ENCODE peak calls at places on chromosomes 1 and 21, in ten cellular contexts. A is tibial artery; G is IMR-90; E is left ventricle myocardium inferior; M is colonic mucosa; U is transverse colon; Y is CD4-positive, alpha-beta T cell; T is heart right ventricle; P is tibial nerve; R is gastrocnemius medialis. D is an unnamed sample.
A peak's percentile ranks its signal among the peaks of the same experiment; 100 is the strongest.

GRCh38 chr1:208207388-208208131 is 36.6 kb downstream of the PLXNA2 start:
- DNase-seq in A (peak; percentile 88), G (peak; percentile 94), E (peak; percentile 53), M (no peak), U (no peak), Y (no peak), T (peak; percentile 75), P (no peak), R (peak; percentile 29), D (no peak)

GRCh38 chr1:228689255-228689654 is 46.0 kb upstream of the RHOU start:
- DNase-seq in A (no peak), G (no peak), E (no peak), M (no peak), U (no peak), Y (no peak), T (no peak), P (no peak), R (no peak), D (no peak)

GRCh38 chr1:217138839-217139466 is 415.7 kb upstream of the ESRRG start:
- DNase-seq in A (no peak), G (no peak), E (no peak), M (no peak), U (no peak), Y (no peak), T (no peak), P (no peak), R (no peak), D (no peak)

GRCh38 chr21:43623588-43623987 is 35.7 kb downstream of the HSF2BP start:
- DNase-seq in A (no peak), G (no peak), E (no peak), M (no peak), U (no peak), Y (no peak), T (no peak), P (no peak), R (no peak), D (no peak)

GRCh38 chr1:44472614-44473262 is 67.7 kb downstream of the RNF220 start:
- DNase-seq in A (no peak), G (no peak), E (no peak), M (no peak), U (no peak), Y (no peak), T (no peak), P (no peak), R (no peak), D (no peak)

GRCh38 chr1:7454895-7455784 is 316.0 kb upstream of the VAMP3 start:
- DNase-seq in A (no peak), G (no peak), E (no peak), M (no peak), U (no peak), Y (no peak), T (no peak), P (no peak), R (peak; percentile 24), D (no peak)

GRCh38 chr21:45410151-45410864 is 5.3 kb downstream of the COL18A1 start:
- DNase-seq in A (peak; percentile 70), G (no peak), E (peak; percentile 33), M (no peak), U (no peak), Y (no peak), T (no peak), P (no peak), R (no peak), D (no peak)

GRCh38 chr21:46038871-46039397 is 57.4 kb downstream of the COL6A1 start:
- DNase-seq in A (peak; percentile 77), G (peak; percentile 83), E (peak; percentile 76), M (no peak), U (no peak), Y (no peak), T (peak; percentile 81), P (no peak), R (peak; percentile 31), D (no peak)

GRCh38 chr1:81803423-81804103 is 2.8 kb downstream of the ADGRL2 start:
- DNase-seq in A (no peak), G (peak; percentile 2), E (no peak), M (peak; percentile 29), U (no peak), Y (no peak), T (no peak), P (no peak), R (no peak), D (no peak)

GRCh38 chr1:224116131-224116530 is 2.2 kb downstream of the FBXO28 start:
- DNase-seq in A (no peak), G (peak; percentile 68), E (no peak), M (no peak), U (no peak), Y (no peak), T (no peak), P (no peak), R (no peak), D (no peak)

GRCh38 chr1:236603896-236604217 is 459 bp downstream of the HEATR1 start:
- DNase-seq in A (no peak), G (peak; percentile 49), E (no peak), M (peak; percentile 19), U (no peak), Y (peak; percentile 51), T (no peak), P (no peak), R (no peak), D (no peak)

GRCh38 chr1:203795382-203796222 is at the start of the genes ZBED6 and ZC3H11A:
- DNase-seq in A (peak; percentile 99), G (peak; percentile 98), E (peak; percentile 99), M (peak; percentile 99), U (peak; percentile 99), Y (peak; percentile 99), T (peak; percentile 99), P (peak; percentile 97), R (peak; percentile 99), D (peak; percentile 99)

GRCh38 chr1:55559802-55560201 is 344.6 kb upstream of the USP24 start:
- DNase-seq in A (no peak), G (no peak), E (no peak), M (no peak), U (no peak), Y (no peak), T (no peak), P (no peak), R (no peak), D (no peak)

GRCh38 chr21:40512590-40512989 is 334.4 kb downstream of the DSCAM start:
- DNase-seq in A (no peak), G (no peak), E (no peak), M (no peak), U (no peak), Y (no peak), T (no peak), P (no peak), R (no peak), D (no peak)

GRCh38 chr1:164515932-164516331 is 43.1 kb upstream of the PBX1 start:
- DNase-seq in A (no peak), G (no peak), E (no peak), M (no peak), U (peak; percentile 22), Y (no peak), T (peak; percentile 5), P (no peak), R (no peak), D (no peak)

GRCh38 chr1:164515221-164515620 is 43.8 kb upstream of the PBX1 start:
- DNase-seq in A (no peak), G (no peak), E (no peak), M (no peak), U (no peak), Y (no peak), T (no peak), P (no peak), R (peak; percentile 48), D (no peak)

GRCh38 chr1:164524810-164525209 is 34.2 kb upstream of the PBX1 start:
- DNase-seq in A (no peak), G (peak; percentile 4), E (no peak), M (no peak), U (no peak), Y (no peak), T (no peak), P (no peak), R (no peak), D (no peak)

GRCh38 chr1:164519426-164519825 is 39.6 kb upstream of the PBX1 start:
- DNase-seq in A (no peak), G (no peak), E (no peak), M (no peak), U (no peak), Y (no peak), T (no peak), P (no peak), R (no peak), D (no peak)

GRCh38 chr1:164518692-164519332 is 40.2 kb upstream of the PBX1 start:
- DNase-seq in A (no peak), G (no peak), E (no peak), M (no peak), U (no peak), Y (no peak), T (no peak), P (no peak), R (no peak), D (peak; percentile 50)
- TF ChIP-seq CTCF in A (no peak), G (no peak), E (no peak), M (no peak), U (no peak), Y (no peak), T (no peak), P (no peak), R (no peak), D (no peak)

DNA sequence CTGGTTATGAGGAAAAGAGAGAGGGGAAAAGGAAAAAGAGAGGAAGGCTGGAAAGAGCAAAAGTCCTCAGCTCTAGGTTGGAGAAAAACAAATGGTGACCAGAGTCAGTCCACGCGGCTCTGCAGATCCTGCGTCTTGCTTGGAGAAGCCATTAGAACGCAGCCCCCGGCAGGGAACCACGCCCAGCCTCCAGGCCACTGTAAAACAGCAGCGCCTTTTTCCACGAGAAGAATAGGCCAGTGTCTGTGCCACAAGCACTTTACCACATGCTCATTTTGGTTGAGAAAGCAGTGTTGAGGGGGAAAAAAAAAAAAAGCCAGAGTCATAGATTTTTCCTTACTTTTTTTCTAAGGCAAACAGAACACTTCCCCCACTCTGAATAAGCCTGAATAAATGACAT is 846.9 kb upstream of the ADAMTS5 start:
- DNase-seq in A (no peak), G (no peak), E (peak; percentile 14), M (peak; percentile 22), U (peak; percentile 12), Y (no peak), T (peak; percentile 9), P (peak; percentile 47), R (no peak), D (peak; percentile 93)
- H3K27ac ChIP-seq in A (no peak overlapping the region), G (peak overlapping the region; percentile 75), E (no peak overlapping the region), M (no peak overlapping the region), U (peak overlapping the region; percentile 43), Y (no peak overlapping the region), T (no peak overlapping the region), P (peak overlapping the region; percentile 90), R (no peak overlapping the region), D (peak overlapping the region; percentile 88)

DNA sequence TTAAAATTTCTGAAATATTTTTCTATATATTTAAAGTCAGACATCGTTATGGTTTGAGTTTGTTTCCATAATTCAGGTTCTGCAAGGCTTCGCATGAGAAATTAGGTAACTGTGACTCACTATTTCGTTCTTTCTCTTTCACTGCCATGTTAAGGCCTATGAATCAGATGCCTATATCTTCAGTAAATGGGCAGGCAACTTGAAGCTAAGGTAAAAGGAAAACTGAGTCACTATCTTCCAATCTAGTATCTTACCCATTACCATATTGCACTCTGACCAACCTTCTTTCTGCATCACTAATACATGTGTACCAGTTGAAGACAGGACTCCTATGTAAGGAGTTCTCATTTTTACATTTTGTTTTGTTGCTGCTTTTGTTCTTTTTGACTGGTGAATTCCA is 37.8 kb downstream of the PYHIN1 start:
- DNase-seq in A (no peak), G (no peak), E (no peak), M (no peak), U (no peak), Y (no peak), T (no peak), P (no peak), R (no peak), D (no peak)
- TF ChIP-seq CTCF in A (no peak), G (no peak), E (no peak), M (no peak), U (no peak), Y (no peak), T (no peak), P (no peak), R (no peak), D (no peak)

GRCh38 chr1:67689267-67690017 is 4.4 kb downstream of the GADD45A start:
- DNase-seq in A (no peak), G (no peak), E (no peak), M (no peak), U (no peak), Y (no peak), T (no peak), P (no peak), R (no peak), D (no peak)
- H3K27ac ChIP-seq in A (peak overlapping the region; percentile 99), G (no peak overlapping the region), E (peak overlapping the region; percentile 25), M (no peak overlapping the region), U (no peak overlapping the region), Y (no peak overlapping the region), T (no peak overlapping the region), P (no peak overlapping the region), R (peak overlapping the region; percentile 97), D (no peak overlapping the region)